ENCODE peak calls at places on chromosomes 11 and 22, in six cellular contexts. M is WTC11; L is progenitor cell of endocrine pancreas; Y is Calu3; Z is stimulated activated naive CD8-positive, alpha-beta T cell treated with anti-CD3 and anti-CD28 coated beads, Interleukin-15, amount 100 ng/mL, for 72 hours; S is cardiac muscle cell. B is an unnamed sample.

GRCh38 chr11:113373306-113373705 is 14.3 kb upstream of the ANKK1 start:
- DNase-seq in S (no peak), Z (no peak), L (no peak), M (no peak), Y (no peak), B (no peak)

GRCh38 chr22:17267661-17268330 is 48.6 kb upstream of the ADA2 start:
- DNase-seq in S (no peak), L (no peak), Y (no peak), Z (no peak), M (no peak), B (no peak)

GRCh38 chr11:104700609-104701008 is 197.7 kb downstream of the CASP12 start:
- DNase-seq in M (no peak), Y (no peak), Z (no peak), S (no peak), L (no peak), B (peak; percentile 14)

GRCh38 chr11:119419834-119420492 is 3.0 kb downstream of the THY1 start:
- DNase-seq in M (no peak), L (no peak), Z (no peak), S (no peak), Y (no peak), B (no peak)

GRCh38 chr11:1570001-1570453 is 2.0 kb downstream of the DUSP8 start:
- DNase-seq in M (no peak), Y (no peak), Z (no peak), S (no peak), L (no peak), B (no peak)

GRCh38 chr22:32951081-32951806 is 106.9 kb downstream of the SYN3 start:
- DNase-seq in M (peak; percentile 55), Y (no peak), L (no peak), S (peak; percentile 35), Z (no peak), B (no peak)

GRCh38 chr11:112455791-112456190 is 195.1 kb upstream of the PLET1 start:
- DNase-seq in S (no peak), Z (no peak), M (no peak), Y (no peak), L (no peak), B (no peak)

GRCh38 chr11:33867996-33868645 is 23.8 kb downstream of the LMO2 start:
- DNase-seq in L (no peak), Z (no peak), M (no peak), S (no peak), Y (no peak), B (no peak)

GRCh38 chr11:19218801-19219460 is 17.1 kb upstream of the CSRP3 start:
- DNase-seq in M (no peak), L (no peak), Z (no peak), Y (no peak), S (no peak), B (no peak)

GRCh38 chr22:45534339-45535192 is 31.9 kb downstream of the FBLN1 start:
- DNase-seq in Y (no peak), M (no peak), S (no peak), L (no peak), Z (no peak), B (no peak)

GRCh38 chr11:62190011-62190410 is at the start of gene SCGB1D1:
- DNase-seq in L (no peak), S (no peak), Z (no peak), M (no peak), Y (no peak), B (no peak)

GRCh38 chr22:44497218-44497903 is 672 bp downstream of the RTL6 start:
- DNase-seq in Y (peak; percentile 12), L (no peak), M (peak; percentile 22), S (no peak), Z (no peak), B (no peak)

B was measured in SW 1271.